ENCODE peak calls at places on chromosomes 2 and 18, in five cellular contexts. X, F, N, H and V are unnamed samples.

GRCh38 chr2:96265349-96265839 is 403 bp downstream of the TMEM127 start:
- DNase-seq in X (no peak), F (no peak), N (peak; percentile 23), H (no peak), V (peak; percentile 73)

GRCh38 chr18:79600141-79600540 is 79.5 kb upstream of the CTDP1 start:
- DNase-seq in X (no peak), F (no peak), N (no peak), H (no peak), V (no peak)

GRCh38 chr2:77005522-77005921 is 516.7 kb downstream of the LRRTM4 start:
- DNase-seq in X (no peak), F (no peak), N (no peak), H (no peak), V (no peak)

GRCh38 chr2:228527481-228527880 is 346.0 kb upstream of the SPHKAP start:
- DNase-seq in X (no peak), F (no peak), N (no peak), H (no peak), V (no peak)

GRCh38 chr18:31931163-31931885 is 11.6 kb downstream of the TRAPPC8 start:
- DNase-seq in X (no peak), F (no peak), N (no peak), H (no peak), V (no peak)

GRCh38 chr18:61702007-61702406 is 190.8 kb downstream of the RNF152 start:
- DNase-seq in X (no peak), F (no peak), N (no peak), H (no peak), V (no peak)

GRCh38 chr18:77081387-77081773 is 51.2 kb downstream of the MBP start:
- DNase-seq in X (no peak), F (no peak), N (no peak), H (no peak), V (no peak)

GRCh38 chr2:60356346-60356745 is 197.1 kb downstream of the BCL11A start:
- DNase-seq in X (no peak), F (no peak), N (no peak), H (no peak), V (no peak)

GRCh38 chr2:161237397-161238263 is 70.6 kb upstream of the PSMD14 start:
- DNase-seq in X (no peak), F (no peak), N (no peak), H (no peak), V (no peak)

GRCh38 chr2:174635747-174636399 is 38.3 kb upstream of the WIPF1 start:
- DNase-seq in X (no peak), F (no peak), N (no peak), H (no peak), V (no peak)

GRCh38 chr2:9552491-9553178 is 3.0 kb downstream of the ADAM17 start:
- DNase-seq in X (no peak), F (no peak), N (no peak), H (no peak), V (peak; percentile 41)

GRCh38 chr2:150508497-150509137 is 21.1 kb upstream of the RND3 start:
- DNase-seq in X (no peak), F (no peak), N (no peak), H (no peak), V (no peak)

GRCh38 chr2:219908538-219908937 is 281.1 kb downstream of the SLC4A3 start:
- DNase-seq in X (no peak), F (no peak), N (no peak), H (no peak), V (no peak)

GRCh38 chr2:26300234-26300641 is 45.7 kb upstream of the SELENOI start:
- DNase-seq in X (no peak), F (no peak), N (no peak), H (no peak), V (no peak)

GRCh38 chr2:204871246-204871953 is 326.1 kb downstream of the PARD3B start:
- DNase-seq in X (no peak), F (no peak), N (peak; percentile 16), H (no peak), V (no peak)

GRCh38 chr18:79956276-79956675 is 4.8 kb upstream of the SLC66A2 start:
- DNase-seq in X (no peak), F (no peak), N (no peak), H (no peak), V (no peak)

GRCh38 chr18:6782861-6783260 is 53.3 kb downstream of the ARHGAP28 start:
- DNase-seq in X (no peak), F (no peak), N (no peak), H (no peak), V (no peak)

GRCh38 chr18:27400001-27400400 is 214.9 kb upstream of the CHST9 start:
- DNase-seq in X (no peak), F (no peak), N (no peak), H (peak; percentile 57), V (no peak)

GRCh38 chr2:230905448-230906430 is 19.3 kb downstream of the GPR55 start:
- DNase-seq in X (no peak), F (peak; percentile 69), N (peak; percentile 83), H (no peak), V (peak; percentile 32)

GRCh38 chr2:36397728-36398413 is 42.3 kb downstream of the CRIM1 start:
- DNase-seq in X (no peak), F (no peak), N (peak; percentile 71), H (no peak), V (no peak)

GRCh38 chr2:37387143-37387835 is 42.9 kb downstream of the QPCT start:
- DNase-seq in X (no peak), F (no peak), N (no peak), H (no peak), V (no peak)

GRCh38 chr18:23499571-23499889 is 3.8 kb upstream of the RMC1 start:
- DNase-seq in X (no peak), F (no peak), N (no peak), H (no peak), V (no peak)

GRCh38 chr2:240997141-240997855 is 1.1 kb upstream of the SNED1 start:
- DNase-seq in X (no peak), F (no peak), N (peak; percentile 27), H (no peak), V (no peak)

GRCh38 chr2:10245021-10245420 is 57.7 kb upstream of the HPCAL1 start:
- DNase-seq in X (no peak), F (no peak), N (no peak), H (no peak), V (no peak)

GRCh38 chr2:63632382-63632781 is 43.6 kb downstream of the MDH1 start:
- DNase-seq in X (no peak), F (no peak), N (no peak), H (no peak), V (no peak)

GRCh38 chr2:86625096-86625495 is 1.4 kb upstream of the RNF103 start:
- DNase-seq in X (no peak), F (no peak), N (no peak), H (no peak), V (no peak)

GRCh38 chr2:177808984-177809809 is 263.4 kb downstream of the PDE11A start:
- DNase-seq in X (no peak), F (no peak), N (no peak), H (no peak), V (no peak)

GRCh38 chr2:108629417-108629816 is 89.9 kb upstream of the RANBP2 start:
- DNase-seq in X (no peak), F (no peak), N (no peak), H (no peak), V (no peak)

DNA sequence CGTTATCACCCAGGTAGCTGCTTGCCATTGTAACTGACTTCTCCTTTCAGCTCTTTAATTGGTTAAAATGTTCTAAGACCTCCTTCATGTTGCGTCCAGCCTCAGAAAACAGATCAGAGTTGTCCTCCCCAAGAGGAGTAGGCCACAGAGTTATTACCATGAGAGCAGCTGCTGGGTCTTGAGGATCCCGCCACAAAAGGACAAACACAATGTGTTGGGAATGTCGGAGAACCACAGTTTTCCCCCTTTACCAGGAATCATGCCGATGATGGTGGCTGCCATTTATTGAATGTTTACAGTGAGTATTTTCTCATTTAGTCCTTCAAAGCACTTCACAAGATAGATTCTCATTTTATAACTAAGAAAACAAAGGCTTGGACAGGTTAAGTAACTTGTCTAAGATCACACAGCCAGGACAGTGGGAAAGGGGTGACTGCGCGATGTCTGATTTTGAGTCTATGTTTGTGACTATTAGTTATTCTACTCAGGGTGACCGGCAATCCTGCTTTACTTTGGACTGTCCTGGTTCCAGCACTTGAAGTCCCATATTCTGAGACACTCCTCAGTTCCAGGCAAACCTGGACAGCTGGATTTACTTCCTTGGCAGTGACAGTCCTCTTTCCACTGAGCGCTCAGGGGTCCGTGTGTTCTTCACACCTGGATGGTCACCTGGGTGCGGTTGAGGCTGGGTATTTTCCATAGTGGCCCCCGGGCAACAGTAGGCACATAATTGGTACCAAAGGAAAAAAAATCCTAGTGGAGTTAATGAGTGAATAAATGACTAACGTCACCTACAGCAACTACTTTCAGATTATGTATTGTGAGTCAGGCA is 93.6 kb downstream of the LIPG start:
- DNase-seq in X (no peak), F (no peak), N (no peak), H (no peak), V (no peak)
- TF ChIP-seq SRF in X (no peak), F (no peak), N (no peak), H (no peak), V (no peak)

DNA sequence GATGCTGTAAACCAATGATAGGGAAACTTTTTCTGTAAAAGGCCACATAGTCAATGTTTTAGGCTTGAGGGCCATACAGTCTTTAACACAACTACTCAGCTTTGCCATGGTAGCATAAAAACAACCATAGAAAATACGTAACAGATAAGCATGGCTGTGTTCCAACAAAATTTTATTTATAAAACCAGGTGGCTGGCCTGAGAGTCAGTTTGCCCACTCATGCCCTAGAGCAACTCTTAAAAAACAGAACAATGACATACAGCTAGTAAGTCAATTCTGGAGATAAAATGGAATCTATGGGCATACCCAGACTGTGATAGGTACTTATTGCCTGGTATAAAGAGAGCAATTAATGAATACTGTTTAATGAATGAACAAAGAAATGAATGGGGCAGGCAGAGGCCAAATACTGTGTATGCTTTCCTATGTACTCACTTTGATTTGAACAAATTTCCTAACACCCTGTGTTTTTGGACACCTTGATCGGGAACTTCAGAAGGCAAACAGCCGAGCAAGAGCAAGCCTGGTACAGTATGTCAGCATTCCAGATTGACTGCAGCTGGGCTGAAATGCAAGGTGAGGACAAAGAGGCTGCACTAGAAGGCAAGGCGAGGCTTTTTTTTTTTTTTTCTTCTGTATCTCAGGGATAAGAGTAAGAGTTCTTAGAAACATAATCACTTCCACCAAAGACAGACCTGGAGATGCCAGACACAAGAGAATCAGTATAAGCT is 315.3 kb downstream of the CLIP4 start:
- DNase-seq in X (no peak), F (no peak), N (no peak), H (no peak), V (no peak)
- TF ChIP-seq SRF in X (no peak), F (no peak), N (no peak), H (no peak), V (no peak)

GRCh38 chr2:218569661-218570500 is 1.2 kb downstream of the CNOT9 start:
- DNase-seq in X (no peak), F (no peak), N (peak; percentile 34), H (no peak), V (peak; percentile 7)
- TF ChIP-seq SRF in X (no peak), F (no peak), N (no peak), H (no peak), V (no peak)

GRCh38 chr2:56386657-56387056 is 202.9 kb downstream of the CCDC85A start:
- DNase-seq in X (no peak), F (no peak), N (no peak), H (no peak), V (no peak)

GRCh38 chr2:56379066-56379465 is 195.3 kb downstream of the CCDC85A start:
- DNase-seq in X (no peak), F (no peak), N (no peak), H (no peak), V (no peak)

GRCh38 chr2:56382466-56382865 is 198.7 kb downstream of the CCDC85A start:
- DNase-seq in X (no peak), F (no peak), N (no peak), H (no peak), V (no peak)

GRCh38 chr2:56376699-56377665 is 193.2 kb downstream of the CCDC85A start:
- DNase-seq in X (no peak), F (no peak), N (no peak), H (no peak), V (no peak)

GRCh38 chr2:56380861-56381260 is 197.1 kb downstream of the CCDC85A start:
- DNase-seq in X (no peak), F (no peak), N (no peak), H (no peak), V (no peak)
- TF ChIP-seq SRF in X (no peak), F (no peak), N (no peak), H (no peak), V (no peak)